ENCODE peak calls at places on chromosomes 3 and 15, in five cellular contexts. One of them, this sample, is unnamed.

GRCh38 chr3:14246414-14246813 is 67.8 kb downstream of the LSM3 start:
- DNase-seq in HepG2: peak
- DNase-seq in GM12878: no peak
- DNase-seq in SK-N-SH: no peak
- DNase-seq in HL-60: no peak
- DNase-seq in this sample: no peak

GRCh38 chr3:188489639-188490405 is 335.9 kb downstream of the LPP start:
- DNase-seq in HepG2: no peak
- DNase-seq in GM12878: no peak
- DNase-seq in SK-N-SH: no peak
- DNase-seq in HL-60: no peak
- DNase-seq in this sample: no peak

GRCh38 chr3:16449369-16449768 is 64.1 kb downstream of the RFTN1 start:
- DNase-seq in HepG2: no peak
- DNase-seq in GM12878: no peak
- DNase-seq in SK-N-SH: no peak
- DNase-seq in HL-60: no peak
- DNase-seq in this sample: no peak

GRCh38 chr3:41477399-41478014 is 278.2 kb downstream of the CTNNB1 start:
- DNase-seq in HepG2: peak
- DNase-seq in GM12878: no peak
- DNase-seq in SK-N-SH: no peak
- DNase-seq in HL-60: no peak
- DNase-seq in this sample: no peak

GRCh38 chr15:63870403-63871209 is 36.9 kb upstream of the HERC1 start:
- DNase-seq in HepG2: peak
- DNase-seq in GM12878: no peak
- DNase-seq in SK-N-SH: no peak
- DNase-seq in HL-60: peak
- DNase-seq in this sample: peak

GRCh38 chr3:55579499-55579898 is 92.4 kb upstream of the WNT5A start:
- DNase-seq in HepG2: no peak
- DNase-seq in GM12878: no peak
- DNase-seq in SK-N-SH: no peak
- DNase-seq in HL-60: no peak
- DNase-seq in this sample: no peak

GRCh38 chr15:70316059-70316600 is 218.4 kb upstream of the TLE3 start:
- DNase-seq in HepG2: no peak
- DNase-seq in GM12878: no peak
- DNase-seq in SK-N-SH: no peak
- DNase-seq in HL-60: no peak
- DNase-seq in this sample: no peak

GRCh38 chr15:71697236-71697635 is 113.1 kb upstream of the NR2E3 start:
- DNase-seq in HepG2: no peak
- DNase-seq in GM12878: no peak
- DNase-seq in SK-N-SH: no peak
- DNase-seq in HL-60: no peak
- DNase-seq in this sample: no peak

GRCh38 chr3:12242772-12243171 is 46.1 kb upstream of the PPARG start:
- DNase-seq in HepG2: no peak
- DNase-seq in GM12878: no peak
- DNase-seq in SK-N-SH: no peak
- DNase-seq in HL-60: no peak
- DNase-seq in this sample: no peak

GRCh38 chr3:32236377-32236776 is 2.1 kb upstream of the CMTM8 start:
- DNase-seq in HepG2: no peak
- DNase-seq in GM12878: no peak
- DNase-seq in SK-N-SH: no peak
- DNase-seq in HL-60: no peak
- DNase-seq in this sample: no peak

GRCh38 chr15:70559840-70560239 is 203.5 kb downstream of the UACA start:
- DNase-seq in HepG2: no peak
- DNase-seq in GM12878: no peak
- DNase-seq in SK-N-SH: no peak
- DNase-seq in HL-60: no peak
- DNase-seq in this sample: no peak

GRCh38 chr3:184769771-184770170 is 42.2 kb upstream of the VPS8 start:
- DNase-seq in HepG2: no peak
- DNase-seq in GM12878: no peak
- DNase-seq in SK-N-SH: no peak
- DNase-seq in HL-60: no peak
- DNase-seq in this sample: no peak

GRCh38 chr15:46441294-46442062 is 806.6 kb downstream of the SQOR start:
- DNase-seq in HepG2: no peak
- DNase-seq in GM12878: no peak
- DNase-seq in SK-N-SH: no peak
- DNase-seq in HL-60: no peak
- DNase-seq in this sample: no peak

GRCh38 chr3:21785765-21786453 is 34.9 kb upstream of the ZNF385D start:
- DNase-seq in HepG2: no peak
- DNase-seq in GM12878: no peak
- DNase-seq in SK-N-SH: no peak
- DNase-seq in HL-60: no peak
- DNase-seq in this sample: no peak

GRCh38 chr15:62165029-62165792 is at the start of gene C2CD4B:
- DNase-seq in HepG2: no peak
- DNase-seq in GM12878: no peak
- DNase-seq in SK-N-SH: peak
- DNase-seq in HL-60: no peak
- DNase-seq in this sample: peak

GRCh38 chr3:89560546-89560945 is 453.1 kb downstream of the EPHA3 start:
- DNase-seq in HepG2: no peak
- DNase-seq in GM12878: no peak
- DNase-seq in SK-N-SH: no peak
- DNase-seq in HL-60: no peak
- DNase-seq in this sample: no peak

GRCh38 chr3:184335291-184335660 is 2.1 kb upstream of the FAM131A start:
- DNase-seq in HepG2: no peak
- DNase-seq in GM12878: no peak
- DNase-seq in SK-N-SH: peak
- DNase-seq in HL-60: no peak
- DNase-seq in this sample: peak

GRCh38 chr15:61818801-61819200 is 241.4 kb downstream of the VPS13C start:
- DNase-seq in HepG2: no peak
- DNase-seq in GM12878: no peak
- DNase-seq in SK-N-SH: no peak
- DNase-seq in HL-60: no peak
- DNase-seq in this sample: no peak

GRCh38 chr15:69679623-69680228 is 227.1 kb downstream of the RPLP1 start:
- DNase-seq in HepG2: no peak
- DNase-seq in GM12878: peak
- DNase-seq in SK-N-SH: no peak
- DNase-seq in HL-60: no peak
- DNase-seq in this sample: no peak

GRCh38 chr15:70284438-70285214 is 186.9 kb upstream of the TLE3 start:
- DNase-seq in HepG2: no peak
- DNase-seq in GM12878: no peak
- DNase-seq in SK-N-SH: peak
- DNase-seq in HL-60: no peak
- DNase-seq in this sample: no peak

GRCh38 chr3:49906004-49906860 is 2.6 kb upstream of the MST1R start:
- DNase-seq in HepG2: peak
- DNase-seq in GM12878: no peak
- DNase-seq in SK-N-SH: peak
- DNase-seq in HL-60: no peak
- DNase-seq in this sample: peak

GRCh38 chr15:76668900-76669299 is 236.2 kb downstream of the SCAPER start:
- DNase-seq in HepG2: no peak
- DNase-seq in GM12878: no peak
- DNase-seq in SK-N-SH: no peak
- DNase-seq in HL-60: no peak
- DNase-seq in this sample: no peak

GRCh38 chr3:10702961-10703740 is 112.9 kb upstream of the SLC6A11 start:
- DNase-seq in HepG2: no peak
- DNase-seq in GM12878: no peak
- DNase-seq in SK-N-SH: peak
- DNase-seq in HL-60: no peak
- DNase-seq in this sample: peak

GRCh38 chr3:72336821-72337479 is 511.3 kb downstream of the SHQ1 start:
- DNase-seq in HepG2: no peak
- DNase-seq in GM12878: no peak
- DNase-seq in SK-N-SH: peak
- DNase-seq in HL-60: no peak
- DNase-seq in this sample: peak

GRCh38 chr15:63494406-63494805 is 10.0 kb upstream of the USP3 start:
- DNase-seq in HepG2: no peak
- DNase-seq in GM12878: no peak
- DNase-seq in SK-N-SH: no peak
- DNase-seq in HL-60: no peak
- DNase-seq in this sample: no peak

GRCh38 chr3:148077951-148078350 is 619.8 kb upstream of the AGTR1 start:
- DNase-seq in HepG2: no peak
- DNase-seq in GM12878: no peak
- DNase-seq in SK-N-SH: no peak
- DNase-seq in HL-60: no peak
- DNase-seq in this sample: no peak

GRCh38 chr3:156802827-156803606 is 23.1 kb upstream of the LEKR1 start:
- DNase-seq in HepG2: no peak
- DNase-seq in GM12878: no peak
- DNase-seq in SK-N-SH: no peak
- DNase-seq in HL-60: no peak
- DNase-seq in this sample: no peak

GRCh38 chr15:92306662-92307061 is 87.0 kb upstream of the ST8SIA2 start:
- DNase-seq in HepG2: peak
- DNase-seq in GM12878: no peak
- DNase-seq in SK-N-SH: peak
- DNase-seq in HL-60: peak
- DNase-seq in this sample: peak

GRCh38 chr15:33934896-33935295 is 33.4 kb upstream of the CHRM5 start:
- DNase-seq in HepG2: no peak
- DNase-seq in GM12878: no peak
- DNase-seq in SK-N-SH: no peak
- DNase-seq in HL-60: no peak
- DNase-seq in this sample: no peak

GRCh38 chr3:46948830-46949671 is 27.5 kb downstream of the CCDC12 start:
- DNase-seq in HepG2: peak
- DNase-seq in GM12878: no peak
- DNase-seq in SK-N-SH: no peak
- DNase-seq in HL-60: peak
- DNase-seq in this sample: no peak

GRCh38 chr3:11140054-11140712 is 14.1 kb upstream of the HRH1 start:
- DNase-seq in HepG2: no peak
- DNase-seq in GM12878: peak
- DNase-seq in SK-N-SH: no peak
- DNase-seq in HL-60: peak
- DNase-seq in this sample: no peak

DNA sequence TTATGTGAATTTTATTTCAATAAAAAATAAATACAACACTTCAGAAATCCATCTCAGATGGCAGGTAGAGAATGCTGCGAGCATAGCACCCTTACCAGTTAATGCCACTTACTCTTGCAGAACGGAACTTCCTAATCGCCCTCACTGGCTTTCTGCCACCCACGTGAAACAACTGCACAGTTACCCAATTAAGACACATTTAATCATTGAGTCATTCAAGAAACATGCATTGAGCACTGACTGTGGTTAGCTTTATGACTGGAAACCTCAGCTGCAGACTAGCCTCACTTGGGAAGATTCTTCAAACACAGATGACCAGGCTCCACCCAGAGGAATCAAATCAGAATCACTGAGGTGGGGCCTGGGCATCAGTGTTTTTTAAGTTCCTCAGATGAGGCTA is 5.6 kb upstream of the MFGE8 start:
- DNase-seq in HepG2: no peak
- DNase-seq in GM12878: peak
- DNase-seq in SK-N-SH: no peak
- DNase-seq in HL-60: peak
- DNase-seq in this sample: no peak
- TF ChIP-seq GABPA in HepG2: no peak
- TF ChIP-seq GABPA in GM12878: no peak
- TF ChIP-seq GABPA in SK-N-SH: no peak
- TF ChIP-seq GABPA in HL-60: no peak
- TF ChIP-seq GABPA in this sample: no peak

GRCh38 chr3:88219138-88219792 is 69.5 kb downstream of the C3orf38 start:
- DNase-seq in HepG2: peak
- DNase-seq in GM12878: no peak
- DNase-seq in SK-N-SH: peak
- DNase-seq in HL-60: no peak
- DNase-seq in this sample: peak
- TF ChIP-seq REST in HepG2: no peak
- TF ChIP-seq REST in GM12878: no peak
- TF ChIP-seq REST in SK-N-SH: no peak
- TF ChIP-seq REST in HL-60: no peak
- TF ChIP-seq REST in this sample: no peak

GRCh38 chr15:65476942-65477341 is 40.5 kb downstream of the DPP8 start:
- DNase-seq in HepG2: no peak
- DNase-seq in GM12878: no peak
- DNase-seq in SK-N-SH: no peak
- DNase-seq in HL-60: no peak
- DNase-seq in this sample: no peak
- TF ChIP-seq GABPA in HepG2: no peak
- TF ChIP-seq GABPA in GM12878: no peak
- TF ChIP-seq GABPA in SK-N-SH: no peak
- TF ChIP-seq GABPA in HL-60: no peak
- TF ChIP-seq GABPA in this sample: no peak

GRCh38 chr3:119220970-119221667 is 19.6 kb downstream of the B4GALT4 start:
- DNase-seq in HepG2: no peak
- DNase-seq in GM12878: no peak
- DNase-seq in SK-N-SH: no peak
- DNase-seq in HL-60: no peak
- DNase-seq in this sample: no peak

GRCh38 chr3:119221779-119222320 is 18.8 kb downstream of the B4GALT4 start:
- DNase-seq in HepG2: no peak
- DNase-seq in GM12878: no peak
- DNase-seq in SK-N-SH: no peak
- DNase-seq in HL-60: no peak
- DNase-seq in this sample: no peak

GRCh38 chr3:119222400-119222799 is 18.3 kb downstream of the B4GALT4 start:
- DNase-seq in HepG2: no peak
- DNase-seq in GM12878: no peak
- DNase-seq in SK-N-SH: no peak
- DNase-seq in HL-60: no peak
- DNase-seq in this sample: no peak

GRCh38 chr3:119220198-119220597 is 20.5 kb downstream of the B4GALT4 start:
- DNase-seq in HepG2: no peak
- DNase-seq in GM12878: no peak
- DNase-seq in SK-N-SH: no peak
- DNase-seq in HL-60: no peak
- DNase-seq in this sample: no peak

DNA sequence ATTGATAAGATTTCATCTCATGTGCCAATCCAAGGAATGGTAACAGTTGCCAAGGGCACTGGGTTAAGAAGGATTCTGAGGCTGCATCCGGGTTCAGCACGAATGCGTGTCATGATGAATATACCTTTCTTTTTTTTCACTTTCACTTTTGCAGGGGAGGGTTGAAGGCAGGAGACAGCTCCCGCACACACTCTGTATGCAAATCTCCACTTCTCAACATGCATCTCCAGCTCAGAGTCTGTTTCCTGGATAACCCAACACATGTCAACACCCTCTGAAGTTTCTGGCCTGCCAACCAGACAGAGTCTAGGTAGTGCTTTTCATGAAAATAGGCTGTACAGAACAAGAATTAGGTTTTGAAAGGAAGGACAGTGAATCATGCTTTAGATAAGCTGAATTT is 21.6 kb downstream of the B4GALT4 start:
- DNase-seq in HepG2: no peak
- DNase-seq in GM12878: no peak
- DNase-seq in SK-N-SH: no peak
- DNase-seq in HL-60: no peak
- DNase-seq in this sample: no peak
- TF ChIP-seq REST in HepG2: no peak
- TF ChIP-seq REST in GM12878: no peak
- TF ChIP-seq REST in SK-N-SH: no peak
- TF ChIP-seq REST in HL-60: no peak
- TF ChIP-seq REST in this sample: no peak

This sample was measured in K562.